ENCODE peak calls at places on chromosomes 6 and 20, in five cellular contexts. X is uterus, R is M059J, G is iPS DF 19.7, S is MG63. H is an unnamed sample.

GRCh38 chr6:118722820-118723526 is 71.6 kb upstream of the CEP85L start:
- DNase-seq in R (peak; percentile 79), X (no peak), G (no peak), S (peak; percentile 14), H (no peak)

GRCh38 chr6:30915591-30915946 is 1.5 kb downstream of the VARS2 start:
- DNase-seq in G (no peak), S (no peak), R (peak; percentile 79), X (no peak), H (peak; percentile 57)

GRCh38 chr6:85416766-85417165 is 33.1 kb upstream of the NT5E start:
- DNase-seq in S (no peak), G (no peak), X (no peak), R (no peak), H (no peak)

GRCh38 chr6:40532349-40533028 is 54.7 kb downstream of the LRFN2 start:
- DNase-seq in X (no peak), S (no peak), G (no peak), R (no peak), H (no peak)

GRCh38 chr20:57435498-57436222 is 44.5 kb downstream of the RBM38 start:
- DNase-seq in G (no peak), S (no peak), X (no peak), R (peak; percentile 92), H (no peak)

GRCh38 chr6:87558446-87558845 is 31.3 kb downstream of the RARS2 start:
- DNase-seq in S (no peak), G (no peak), R (peak; percentile 39), X (no peak), H (no peak)

GRCh38 chr6:53898026-53898795 is 103.4 kb downstream of the LRRC1 start:
- DNase-seq in S (no peak), G (no peak), R (peak; percentile 89), X (no peak), H (no peak)

GRCh38 chr20:40650707-40651106 is 38.3 kb downstream of the MAFB start:
- DNase-seq in X (no peak), G (no peak), R (peak; percentile 83), S (peak; percentile 59), H (no peak)

GRCh38 chr6:41489284-41489851 is 56.8 kb upstream of the FOXP4 start:
- DNase-seq in G (no peak), R (no peak), S (no peak), X (no peak), H (no peak)

GRCh38 chr6:22401206-22401605 is 104.4 kb upstream of the PRL start:
- DNase-seq in S (no peak), X (no peak), R (peak; percentile 72), G (no peak), H (no peak)

GRCh38 chr6:21597706-21598273 is 4.2 kb downstream of the SOX4 start:
- DNase-seq in R (peak; percentile 31), G (no peak), X (no peak), S (no peak), H (no peak)

GRCh38 chr6:1849686-1850580 is 240.2 kb downstream of the FOXC1 start:
- DNase-seq in X (no peak), G (no peak), R (no peak), S (no peak), H (peak; percentile 27)

GRCh38 chr20:43379239-43379917 is 78.3 kb upstream of the SRSF6 start:
- DNase-seq in R (peak; percentile 85), S (peak; percentile 92), G (no peak), X (no peak), H (no peak)

GRCh38 chr6:28751514-28751913 is 172.3 kb downstream of the TRIM27 start:
- DNase-seq in S (no peak), R (no peak), X (no peak), G (no peak), H (no peak)

GRCh38 chr6:4599924-4600323 is 176.3 kb upstream of the CDYL start:
- DNase-seq in X (no peak), S (no peak), G (no peak), R (peak; percentile 99), H (no peak)

GRCh38 chr6:169990095-169991030 is 238.9 kb downstream of the ERMARD start:
- DNase-seq in X (peak; percentile 10), R (peak; percentile 7), S (no peak), G (no peak), H (no peak)